ENCODE peak calls at places on chromosome 20, in seven cellular contexts. P is GM23338, X is non-pigmented ciliary epithelial cell, R is activated gamma-delta T cell treated with Interleukin-2 at 50 U/mL for 16 hours, Y is prostate gland, N is Calu3, L is NCI-H524. U is an unnamed sample.

GRCh38 chr20:10716855-10717254 is 43.1 kb upstream of the JAG1 start:
- DNase-seq in N (no peak), X (no peak), Y (no peak), L (no peak), P (no peak), R (no peak), U (no peak)

GRCh38 chr20:49381558-49382493 is 100.6 kb downstream of the KCNB1 start:
- DNase-seq in L (peak; percentile 15), N (peak; percentile 23), P (no peak), Y (peak; percentile 91), R (no peak), X (peak; percentile 35), U (peak; percentile 56)

GRCh38 chr20:24692429-24693190 is 223.2 kb downstream of the SYNDIG1 start:
- DNase-seq in N (no peak), L (no peak), Y (peak; percentile 1), R (no peak), X (no peak), P (no peak), U (peak; percentile 24)

GRCh38 chr20:63961664-63962425 is 5.6 kb upstream of the UCKL1 start:
- DNase-seq in P (no peak), N (no peak), R (no peak), X (no peak), L (no peak), Y (no peak), U (no peak)

GRCh38 chr20:8291200-8291599 is 159.1 kb downstream of the PLCB1 start:
- DNase-seq in X (no peak), R (no peak), Y (no peak), P (no peak), L (no peak), N (no peak), U (no peak)

GRCh38 chr20:63792866-63793265 is 38.2 kb downstream of the ZBTB46 start:
- DNase-seq in N (no peak), Y (no peak), P (no peak), X (no peak), L (no peak), R (no peak), U (no peak)

GRCh38 chr20:32521780-32522524 is 63.2 kb downstream of the NOL4L start:
- DNase-seq in X (no peak), N (peak; percentile 89), Y (peak; percentile 40), L (peak; percentile 40), R (peak; percentile 60), P (peak; percentile 98), U (peak; percentile 82)

GRCh38 chr20:50515471-50516106 is 5.4 kb downstream of the PTPN1 start:
- DNase-seq in Y (no peak), N (no peak), L (no peak), R (no peak), X (no peak), P (no peak), U (no peak)

GRCh38 chr20:35648836-35649235 is 15.9 kb downstream of the CPNE1 start:
- DNase-seq in R (no peak), P (no peak), X (no peak), Y (no peak), L (no peak), N (no peak), U (no peak)

GRCh38 chr20:19737025-19737424 is 21.0 kb upstream of the RIN2 start:
- DNase-seq in P (no peak), N (no peak), Y (no peak), L (no peak), X (no peak), R (no peak), U (no peak)

GRCh38 chr20:15673206-15673605 is 900.0 kb downstream of the KIF16B start:
- DNase-seq in P (no peak), Y (no peak), N (no peak), X (peak; percentile 69), R (no peak), L (no peak), U (no peak)

GRCh38 chr20:38883981-38884733 is 42.1 kb upstream of the FAM83D start:
- DNase-seq in N (no peak), X (no peak), R (no peak), L (no peak), Y (no peak), P (no peak), U (peak; percentile 26)

GRCh38 chr20:36399147-36399968 is 93.2 kb downstream of the DLGAP4 start:
- DNase-seq in L (peak; percentile 54), P (peak; percentile 98), R (peak; percentile 10), N (peak; percentile 77), Y (no peak), X (no peak), U (no peak)

GRCh38 chr20:1330075-1330830 is 1.3 kb upstream of the SDCBP2 start:
- DNase-seq in L (no peak), Y (no peak), R (no peak), N (peak; percentile 63), X (no peak), P (no peak), U (peak; percentile 43)

GRCh38 chr20:35248641-35249475 is 22.4 kb downstream of the MMP24 start:
- DNase-seq in Y (no peak), X (no peak), L (no peak), P (no peak), N (no peak), R (no peak), U (no peak)

GRCh38 chr20:41279546-41280225 is 37.8 kb downstream of the ZHX3 start:
- DNase-seq in N (no peak), X (no peak), L (no peak), P (no peak), R (no peak), Y (no peak), U (no peak)

GRCh38 chr20:25338112-25339023 is 52.3 kb downstream of the ABHD12 start:
- DNase-seq in Y (peak; percentile 49), N (no peak), X (no peak), P (no peak), L (no peak), R (no peak), U (no peak)

GRCh38 chr20:41154436-41155176 is 17.3 kb downstream of the PLCG1 start:
- DNase-seq in L (no peak), Y (no peak), N (no peak), R (no peak), P (no peak), X (no peak), U (no peak)

GRCh38 chr20:17568972-17569471 is 853 bp upstream of the DSTN start:
- DNase-seq in N (peak; percentile 71), Y (peak; percentile 90), L (no peak), P (peak; percentile 63), R (no peak), X (peak; percentile 91), U (peak; percentile 88)

GRCh38 chr20:46975976-46976375 is 81.3 kb downstream of the EYA2 start:
- DNase-seq in X (no peak), Y (no peak), N (no peak), R (no peak), L (no peak), P (no peak), U (no peak)

GRCh38 chr20:18987781-18988360 is 174.3 kb downstream of the SCP2D1 start:
- DNase-seq in P (no peak), L (no peak), X (no peak), Y (no peak), R (no peak), N (no peak), U (no peak)

GRCh38 chr20:23120936-23121765 is 35.0 kb upstream of the CD93 start:
- DNase-seq in R (no peak), X (no peak), P (no peak), L (no peak), N (no peak), Y (no peak), U (no peak)

GRCh38 chr20:25457886-25458680 is 50.6 kb downstream of the GINS1 start:
- DNase-seq in N (no peak), L (no peak), R (no peak), Y (no peak), X (no peak), P (no peak), U (no peak)

GRCh38 chr20:1858859-1859258 is 36.3 kb upstream of the SIRPA start:
- DNase-seq in P (no peak), X (no peak), R (no peak), N (no peak), L (no peak), Y (no peak), U (no peak)

GRCh38 chr20:59044796-59045195 is 2.2 kb upstream of the PRELID3B start:
- DNase-seq in R (no peak), X (no peak), L (no peak), N (no peak), P (no peak), Y (no peak), U (no peak)

GRCh38 chr20:23340524-23340923 is 10.1 kb upstream of the NXT1 start:
- DNase-seq in R (no peak), L (peak; percentile 66), N (peak; percentile 21), P (peak; percentile 80), Y (peak; percentile 66), X (no peak), U (no peak)

GRCh38 chr20:31569163-31570020 is 35.7 kb upstream of the ID1 start:
- DNase-seq in Y (no peak), R (peak; percentile 66), X (no peak), P (peak; percentile 84), N (peak; percentile 85), L (peak; percentile 37), U (peak; percentile 78)

GRCh38 chr20:36736451-36737182 is 9.3 kb downstream of the NDRG3 start:
- DNase-seq in N (no peak), P (no peak), Y (no peak), X (no peak), R (no peak), L (no peak), U (no peak)

GRCh38 chr20:2508631-2509467 is at the start of gene ZNF343:
- DNase-seq in X (peak; percentile 36), Y (peak; percentile 76), L (peak; percentile 58), P (peak; percentile 88), N (peak; percentile 53), R (peak; percentile 72), U (peak; percentile 90)

GRCh38 chr20:48667481-48667880 is 160.3 kb downstream of the PREX1 start:
- DNase-seq in N (no peak), L (no peak), P (no peak), R (no peak), Y (no peak), X (no peak), U (no peak)

GRCh38 chr20:32792316-32792715 is 27.4 kb upstream of the MAPRE1 start:
- DNase-seq in R (no peak), Y (no peak), L (no peak), N (peak; percentile 88), P (peak; percentile 56), X (peak; percentile 6), U (peak; percentile 25)

GRCh38 chr20:49539481-49540231 is 28.3 kb downstream of the PTGIS start:
- DNase-seq in P (no peak), N (no peak), L (peak; percentile 32), Y (no peak), X (no peak), R (no peak), U (no peak)

GRCh38 chr20:11544029-11544678 is 373.5 kb upstream of the BTBD3 start:
- DNase-seq in L (peak; percentile 32), X (peak; percentile 42), P (peak; percentile 87), Y (peak; percentile 75), R (no peak), N (peak; percentile 32), U (no peak)

GRCh38 chr20:39993737-39994136 is 695.3 kb downstream of the MAFB start:
- DNase-seq in N (no peak), R (no peak), P (no peak), X (no peak), Y (no peak), L (peak; percentile 78), U (no peak)

U was measured in Peyer's patch.